ENCODE peak calls at places on chromosomes 7 and 10, in ten cellular contexts. D, I, R, S, B, V, O, U, G and Y are unnamed samples. For H3K9me3, the result is how much of the 10 kb centered on the place peaks cover.

GRCh38 chr7:55104707-55105433 is 86.1 kb downstream of the EGFR start:
- DNase-seq in S (no peak), D (no peak), U (peak), R (peak), I (no peak), G (no peak), B (no peak), O (no peak), V (no peak), Y (no peak)

GRCh38 chr10:93512565-93512964 is 16.2 kb downstream of the CEP55 start:
- DNase-seq in R (no peak), O (no peak), V (no peak), D (no peak), S (peak), B (no peak), I (no peak), G (peak), U (peak), Y (no peak)

GRCh38 chr7:124152859-124153692 is 120.2 kb upstream of the TMEM229A start:
- DNase-seq in G (peak), O (peak), S (peak), R (peak), V (no peak), I (no peak), D (no peak), B (no peak), U (peak), Y (no peak)

GRCh38 chr7:129495987-129496386 is 6.3 kb upstream of the SMKR1 start:
- DNase-seq in G (no peak), S (no peak), R (no peak), B (no peak), U (no peak), O (no peak), I (no peak), D (no peak), V (no peak), Y (no peak)

GRCh38 chr7:43372656-43373355 is 210.1 kb upstream of the STK17A start:
- DNase-seq in V (no peak), D (no peak), R (no peak), B (no peak), S (no peak), G (no peak), O (no peak), I (no peak), U (no peak), Y (no peak)

GRCh38 chr10:31739759-31740158 is 188.9 kb downstream of the ARHGAP12 start:
- DNase-seq in U (peak), B (no peak), R (peak), V (no peak), G (no peak), D (no peak), S (peak), O (no peak), I (no peak), Y (no peak)

GRCh38 chr7:129163875-129164544 is 19.5 kb downstream of the TSPAN33 start:
- DNase-seq in V (no peak), S (peak), U (peak), I (no peak), G (peak), R (peak), D (no peak), B (no peak), O (peak), Y (no peak)

GRCh38 chr10:61901829-61902447 is 439 bp downstream of the ARID5B start:
- DNase-seq in U (peak), V (no peak), B (peak), O (no peak), S (no peak), R (peak), D (no peak), G (no peak), I (no peak), Y (no peak)

GRCh38 chr7:49937608-49938007 is 155.4 kb downstream of the ZPBP start:
- DNase-seq in R (no peak), G (no peak), I (no peak), B (no peak), U (no peak), D (no peak), S (no peak), O (no peak), V (no peak), Y (no peak)

GRCh38 chr10:71650397-71650796 is 69.2 kb downstream of the C10orf105 start:
- DNase-seq in D (no peak), B (no peak), S (no peak), O (no peak), G (no peak), I (no peak), V (no peak), R (no peak), U (no peak), Y (no peak)

GRCh38 chr7:99019523-99020412 is 124.1 kb downstream of the SMURF1 start:
- DNase-seq in G (no peak), B (no peak), D (no peak), R (no peak), U (no peak), S (no peak), V (no peak), O (no peak), I (no peak), Y (no peak)

GRCh38 chr10:6669269-6669859 is 89.3 kb upstream of the PRKCQ start:
- DNase-seq in G (peak), U (peak), O (peak), R (peak), I (no peak), B (no peak), D (no peak), S (peak), V (no peak), Y (no peak)

GRCh38 chr10:26697163-26697921 is at the start of gene PDSS1:
- DNase-seq in O (peak), V (peak), I (no peak), G (peak), S (peak), U (peak), B (peak), D (peak), R (peak), Y (peak)

GRCh38 chr10:123909866-123910265 is 18.3 kb upstream of the CPXM2 start:
- DNase-seq in D (no peak), V (no peak), U (no peak), R (no peak), G (no peak), I (no peak), B (no peak), O (no peak), S (no peak), Y (no peak)

GRCh38 chr7:90412458-90413184 is 9.4 kb downstream of the CLDN12 start:
- DNase-seq in S (no peak), B (no peak), U (no peak), R (no peak), I (no peak), O (peak), G (no peak), V (no peak), D (no peak), Y (no peak)

GRCh38 chr7:130985361-130985760 is 251.4 kb upstream of the KLF14 start:
- DNase-seq in V (no peak), B (no peak), S (no peak), D (no peak), I (no peak), G (no peak), U (no peak), O (no peak), R (no peak), Y (no peak)

DNA sequence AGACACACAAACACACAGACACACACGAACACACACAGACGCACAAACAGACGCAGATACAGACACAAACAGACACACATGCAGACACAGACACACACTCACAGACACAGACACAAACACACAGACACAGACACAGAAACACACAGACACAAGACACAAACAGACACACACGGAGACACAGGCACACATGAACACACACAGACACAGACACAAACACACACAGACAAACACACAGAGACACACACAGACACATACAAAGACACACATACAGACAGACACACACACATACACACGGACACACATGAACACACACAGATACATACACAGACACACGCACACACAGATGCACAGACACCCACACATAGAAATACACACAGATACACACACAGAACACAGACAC is 434.9 kb downstream of the DNAJB6 start:
- DNase-seq in I (no peak), G (no peak), B (no peak), R (no peak), U (no peak), D (no peak), S (no peak), V (no peak), O (no peak), Y (no peak)
- H3K9me3 ChIP-seq in I (under half), G (under half), B (under half), R (under half), U (under half), D (under half), S (half or more), V (under half), O (under half), Y (under half)

GRCh38 chr7:157813053-157813452 is 476.2 kb downstream of the DNAJB6 start:
- DNase-seq in G (no peak), B (no peak), V (no peak), S (no peak), O (no peak), I (no peak), U (no peak), D (no peak), R (no peak), Y (no peak)

GRCh38 chr7:157815061-157816022 is 478.5 kb downstream of the DNAJB6 start:
- DNase-seq in G (no peak), B (no peak), R (no peak), O (no peak), D (no peak), S (no peak), V (no peak), I (no peak), U (no peak), Y (no peak)

GRCh38 chr7:157811946-157812345 is 475.1 kb downstream of the DNAJB6 start:
- DNase-seq in B (no peak), R (no peak), S (no peak), I (no peak), D (no peak), O (no peak), V (no peak), G (no peak), U (no peak), Y (no peak)

GRCh38 chr7:157816086-157816485 is 479.3 kb downstream of the DNAJB6 start:
- DNase-seq in U (no peak), B (no peak), D (no peak), V (no peak), S (no peak), I (no peak), G (no peak), R (no peak), O (no peak), Y (no peak)

DNA sequence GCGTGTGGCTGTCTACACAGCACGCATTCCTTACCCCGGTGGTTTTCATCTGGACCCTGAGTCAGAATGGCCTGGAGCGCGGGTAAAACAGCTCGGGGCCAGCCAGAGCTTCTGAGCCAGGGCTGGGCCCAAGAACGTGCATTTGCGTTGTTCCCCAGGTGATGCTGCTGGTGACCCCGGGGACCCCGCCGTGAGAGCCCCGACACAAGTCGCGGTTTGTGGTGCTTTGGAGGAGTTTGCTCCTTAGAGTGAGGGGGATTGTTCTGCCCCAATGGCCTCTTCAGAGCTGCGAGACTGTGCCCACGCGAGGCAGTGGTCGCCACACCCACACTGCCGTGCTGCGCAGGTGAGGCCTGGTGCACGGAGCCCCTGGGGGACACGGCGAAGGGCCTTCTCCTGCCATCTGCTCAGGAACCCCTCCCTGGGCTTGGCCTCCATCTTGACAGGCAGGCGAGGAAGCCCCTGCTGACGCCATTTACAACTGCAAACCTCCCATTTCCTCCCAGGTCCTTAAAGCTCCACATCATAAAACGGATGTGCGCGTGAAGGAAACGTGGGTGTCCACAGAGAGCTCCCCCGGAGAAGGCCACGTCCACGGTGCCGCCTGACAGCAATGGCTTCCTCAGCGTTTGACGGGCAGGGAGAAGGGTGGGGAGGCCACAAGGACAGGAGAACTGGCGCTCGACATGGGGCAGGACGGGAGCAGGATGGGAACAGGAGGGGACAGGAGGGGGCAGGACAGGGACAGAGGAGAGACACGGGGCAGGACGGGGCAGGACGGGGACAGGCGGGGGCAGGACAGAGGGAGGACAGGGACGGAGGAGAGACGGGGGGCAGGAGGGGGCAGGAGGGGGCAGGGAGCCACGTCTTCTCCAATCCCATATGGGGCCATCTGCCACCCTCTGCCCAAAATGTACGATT is 477.2 kb downstream of the DNAJB6 start:
- DNase-seq in B (no peak), S (no peak), O (no peak), V (no peak), D (no peak), U (no peak), G (no peak), I (no peak), R (no peak), Y (no peak)
- H3K9me3 ChIP-seq in B (under half), S (half or more), O (under half), V (under half), D (under half), U (under half), G (under half), I (under half), R (under half), Y (under half)

GRCh38 chr7:57437581-57437980 is 12.4 kb upstream of the ZNF716 start:
- DNase-seq in R (no peak), O (no peak), U (no peak), I (no peak), B (no peak), G (no peak), S (no peak), V (no peak), D (no peak), Y (no peak)
- H3K9me3 ChIP-seq in R (under half), O (under half), U (under half), I (under half), B (under half), G (under half), S (under half), V (under half), D (under half), Y (under half)

GRCh38 chr7:5567810-5568209 is 144.2 kb upstream of the TNRC18 start:
- DNase-seq in G (no peak), U (no peak), O (no peak), I (no peak), V (no peak), R (no peak), S (no peak), B (no peak), D (no peak), Y (no peak)

GRCh38 chr7:5574770-5575269 is 151.2 kb upstream of the TNRC18 start:
- DNase-seq in I (no peak), R (no peak), V (no peak), O (no peak), D (no peak), U (no peak), S (no peak), B (no peak), G (peak), Y (no peak)

DNA sequence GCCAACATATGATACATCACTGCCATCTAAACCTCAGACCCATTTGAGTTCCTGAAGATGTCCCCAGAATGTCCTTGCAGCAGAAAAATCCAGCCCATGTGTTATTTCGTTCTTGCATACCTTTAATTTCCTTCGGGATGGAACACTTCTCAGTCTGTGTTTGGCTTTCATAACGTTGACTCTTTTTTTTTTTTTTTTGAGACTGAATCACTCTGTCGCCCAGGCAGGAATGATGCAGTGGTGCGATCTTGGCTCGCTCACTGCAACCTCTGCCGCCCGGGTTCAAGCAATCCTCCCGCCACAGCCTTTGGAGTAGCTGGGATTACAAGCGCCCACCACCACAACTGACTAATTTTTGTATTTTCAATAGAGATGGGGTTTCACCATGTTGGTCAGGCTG is 148.8 kb upstream of the TNRC18 start:
- DNase-seq in D (no peak), V (no peak), O (no peak), G (no peak), S (no peak), I (no peak), B (no peak), R (no peak), U (no peak), Y (no peak)
- H3K9me3 ChIP-seq in D (under half), V (under half), O (under half), G (under half), S (under half), I (under half), B (under half), R (under half), U (under half), Y (under half)

DNA sequence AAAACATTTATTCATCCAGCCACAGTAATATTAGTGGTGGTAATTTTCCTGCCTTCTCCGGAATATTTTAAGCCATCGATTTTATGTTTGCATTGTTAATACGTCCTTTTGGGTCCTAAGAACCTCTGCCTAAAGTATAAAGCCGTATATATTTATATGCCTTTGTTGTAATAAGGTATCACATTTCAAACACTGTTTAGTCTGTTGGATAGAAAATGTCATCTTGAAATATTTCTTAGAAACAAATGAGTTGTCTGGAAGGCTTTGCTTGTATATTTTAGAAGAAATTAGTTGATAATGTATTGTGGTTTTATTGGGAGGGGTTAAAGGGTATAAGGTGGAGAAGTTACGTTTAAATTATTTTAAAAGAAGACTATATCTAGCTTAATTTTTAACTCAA is 11.1 kb downstream of the PRPF18 start:
- DNase-seq in R (no peak), G (no peak), V (no peak), O (no peak), U (no peak), D (no peak), S (no peak), I (no peak), B (no peak), Y (no peak)
- H3K9me3 ChIP-seq in R (under half), G (under half), V (under half), O (under half), U (under half), D (under half), S (under half), I (under half), B (under half), Y (under half)

GRCh38 chr7:19964198-19964597 is 190.8 kb upstream of the TMEM196 start:
- DNase-seq in U (peak), R (no peak), S (no peak), G (no peak), O (no peak), I (no peak), B (no peak), V (no peak), D (no peak), Y (no peak)

GRCh38 chr7:19958309-19958896 is 185.0 kb upstream of the TMEM196 start:
- DNase-seq in R (peak), V (peak), B (no peak), D (no peak), O (peak), I (no peak), G (peak), U (peak), S (peak), Y (no peak)

GRCh38 chr7:19963695-19964094 is 190.3 kb upstream of the TMEM196 start:
- DNase-seq in S (no peak), I (no peak), D (no peak), V (no peak), O (no peak), U (no peak), G (no peak), R (no peak), B (no peak), Y (no peak)
- H3K9me3 ChIP-seq in S (under half), I (under half), D (under half), V (under half), O (under half), U (under half), G (under half), R (under half), B (under half), Y (under half)

DNA sequence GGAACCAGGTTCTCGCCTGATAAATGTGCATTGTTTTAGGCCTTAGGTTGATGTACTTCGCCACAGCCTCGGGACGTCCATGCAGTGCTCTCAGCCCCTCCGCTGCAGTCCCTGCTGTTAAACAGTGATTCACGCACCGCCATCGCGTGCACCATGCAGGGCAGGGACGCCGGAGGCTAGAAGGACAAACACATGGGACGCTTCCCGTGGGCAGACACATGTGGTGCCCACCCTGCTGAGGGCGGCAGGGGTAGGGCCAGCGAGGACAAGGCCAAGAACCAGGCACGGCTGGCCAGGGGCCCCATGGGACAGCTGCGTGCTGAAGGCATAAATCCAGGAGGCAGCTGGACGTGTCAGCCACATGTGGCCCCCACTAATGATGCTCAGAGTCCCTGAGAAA is 394.7 kb downstream of the PTPRN2 start:
- DNase-seq in U (no peak), O (no peak), V (no peak), G (no peak), R (no peak), D (no peak), B (no peak), I (no peak), S (no peak), Y (no peak)
- H3K9me3 ChIP-seq in U (under half), O (under half), V (under half), G (under half), R (under half), D (under half), B (under half), I (under half), S (half or more), Y (under half)

GRCh38 chr7:25527665-25528064 is 299.4 kb upstream of the NPVF start:
- DNase-seq in D (no peak), S (no peak), R (no peak), G (no peak), B (no peak), U (no peak), I (no peak), O (no peak), V (no peak), Y (no peak)
- H3K9me3 ChIP-seq in D (under half), S (under half), R (under half), G (under half), B (under half), U (under half), I (under half), O (under half), V (under half), Y (under half)

GRCh38 chr7:64878684-64879083 is 24.4 kb upstream of the ZNF273 start:
- DNase-seq in U (no peak), G (peak), R (no peak), D (no peak), V (no peak), O (no peak), I (no peak), B (no peak), S (no peak), Y (no peak)

GRCh38 chr7:64880322-64881297 is 22.5 kb upstream of the ZNF273 start:
- DNase-seq in U (no peak), I (no peak), S (no peak), V (peak), G (no peak), R (no peak), O (no peak), B (no peak), D (no peak), Y (no peak)

GRCh38 chr7:64877714-64878610 is 25.1 kb upstream of the ZNF273 start:
- DNase-seq in S (no peak), I (no peak), O (no peak), B (no peak), R (no peak), D (no peak), U (no peak), V (no peak), G (no peak), Y (no peak)

GRCh38 chr7:64879097-64879730 is 23.9 kb upstream of the ZNF273 start:
- DNase-seq in U (no peak), G (no peak), D (no peak), V (no peak), O (no peak), B (no peak), I (no peak), S (no peak), R (no peak), Y (no peak)

GRCh38 chr7:64879800-64880199 is 23.3 kb upstream of the ZNF273 start:
- DNase-seq in V (peak), B (no peak), R (no peak), G (no peak), O (no peak), D (no peak), I (no peak), S (no peak), U (no peak), Y (no peak)
- H3K9me3 ChIP-seq in V (under half), B (under half), R (under half), G (under half), O (under half), D (under half), I (under half), S (under half), U (under half), Y (under half)